ENCODE peak calls at places on chromosome 3, in four cellular contexts. D, R, L and Y are unnamed samples.
A peak's percentile ranks its signal among the peaks of the same experiment; 100 is the strongest.

GRCh38 chr3:65348596-65348995 is 660.8 kb upstream of the ADAMTS9 start:
- DNase-seq in D (no peak), L (no peak), R (no peak), Y (no peak)

GRCh38 chr3:111278961-111279360 is 207.3 kb downstream of the NECTIN3 start:
- DNase-seq in D (no peak), L (no peak), R (no peak), Y (no peak)

GRCh38 chr3:46059432-46059831 is 32.1 kb upstream of the XCR1 start:
- DNase-seq in L (peak; percentile 23), D (no peak), R (no peak), Y (no peak)

GRCh38 chr3:130548356-130548755 is 31.4 kb downstream of the COL6A6 start:
- DNase-seq in L (no peak), D (no peak), R (no peak), Y (no peak)

GRCh38 chr3:58151637-58152036 is 59.1 kb downstream of the DNASE1L3 start:
- DNase-seq in R (no peak), L (no peak), D (peak; percentile 76), Y (no peak)

GRCh38 chr3:182111967-182112366 is 400.2 kb downstream of the SOX2 start:
- DNase-seq in L (no peak), R (no peak), D (no peak), Y (no peak)

GRCh38 chr3:5011555-5012256 is 32.5 kb downstream of the BHLHE40 start:
- DNase-seq in L (no peak), D (no peak), R (no peak), Y (no peak)

GRCh38 chr3:170978335-170978745 is 48.2 kb downstream of the SLC2A2 start:
- DNase-seq in D (no peak), L (no peak), R (no peak), Y (no peak)

GRCh38 chr3:145898487-145898886 is 262.5 kb downstream of the PLOD2 start:
- DNase-seq in R (no peak), L (no peak), D (no peak), Y (no peak)

GRCh38 chr3:8416965-8417364 is 84.7 kb upstream of the LMCD1 start:
- DNase-seq in D (no peak), L (peak; percentile 46), R (no peak), Y (no peak)

GRCh38 chr3:125146601-125147490 is 65.7 kb downstream of the SLC12A8 start:
- DNase-seq in L (no peak), R (no peak), D (no peak), Y (no peak)

GRCh38 chr3:46019707-46020106 is 7.6 kb downstream of the XCR1 start:
- DNase-seq in D (no peak), R (no peak), L (no peak), Y (peak; percentile 60)

GRCh38 chr3:64327039-64327804 is 102.0 kb upstream of the PRICKLE2 start:
- DNase-seq in D (peak; percentile 62), L (peak; percentile 54), R (peak; percentile 94), Y (peak; percentile 94)

GRCh38 chr3:38454179-38454883 is 641 bp downstream of the ACVR2B start:
- DNase-seq in L (no peak), R (no peak), D (peak; percentile 37), Y (no peak)

GRCh38 chr3:69292959-69293574 is 92.8 kb downstream of the FRMD4B start:
- DNase-seq in R (no peak), D (no peak), L (no peak), Y (no peak)

GRCh38 chr3:69288161-69288895 is 97.6 kb downstream of the FRMD4B start:
- DNase-seq in L (no peak), R (no peak), D (no peak), Y (no peak)

GRCh38 chr3:77038468-77038927 is 1.4 kb upstream of the ROBO2 start:
- DNase-seq in D (peak; percentile 38), R (peak; percentile 77), L (peak; percentile 55), Y (no peak)

GRCh38 chr3:175150812-175151411 is 291.8 kb downstream of the NAALADL2 start:
- DNase-seq in R (no peak), L (no peak), D (no peak), Y (no peak)

GRCh38 chr3:188559069-188559410 is 405.1 kb downstream of the LPP start:
- DNase-seq in D (no peak), R (no peak), L (no peak), Y (no peak)

GRCh38 chr3:138188013-138188352 is 882 bp downstream of the ARMC8 start:
- DNase-seq in D (no peak), R (no peak), L (no peak), Y (peak; percentile 92)

GRCh38 chr3:49378249-49378899 is 20.2 kb upstream of the GPX1 start:
- DNase-seq in R (peak; percentile 68), L (peak; percentile 76), D (peak; percentile 17), Y (no peak)

GRCh38 chr3:114659109-114660081 is 365.6 kb downstream of the TIGIT start:
- DNase-seq in D (no peak), R (no peak), L (peak; percentile 33), Y (no peak)

GRCh38 chr3:46442591-46443530 is 21.8 kb downstream of the LTF start:
- DNase-seq in L (no peak), R (peak; percentile 70), D (no peak), Y (no peak)

GRCh38 chr3:149145926-149146325 is 16.5 kb downstream of the HPS3 start:
- DNase-seq in R (no peak), L (no peak), D (no peak), Y (no peak)

GRCh38 chr3:42116466-42116865 is 25.3 kb downstream of the TRAK1 start:
- DNase-seq in L (no peak), R (no peak), D (no peak), Y (no peak)

GRCh38 chr3:4583441-4583840 is 90.3 kb downstream of the ITPR1 start:
- DNase-seq in L (no peak), D (no peak), R (no peak), Y (no peak)

GRCh38 chr3:147651107-147651506 is 241.9 kb downstream of the ZIC1 start:
- DNase-seq in D (no peak), R (no peak), L (no peak), Y (no peak)

GRCh38 chr3:171177553-171177952 is 151.0 kb upstream of the SLC2A2 start:
- DNase-seq in D (no peak), R (no peak), L (no peak), Y (no peak)

GRCh38 chr3:45426161-45426560 is 37.8 kb downstream of the LARS2 start:
- DNase-seq in D (no peak), R (no peak), L (peak; percentile 58), Y (no peak)

GRCh38 chr3:158106773-158107461 is 697 bp upstream of the SHOX2 start:
- DNase-seq in D (no peak), R (no peak), L (no peak), Y (no peak)

GRCh38 chr3:138068046-138068445 is 47.4 kb downstream of the DZIP1L start:
- DNase-seq in L (no peak), R (no peak), D (no peak), Y (no peak)

GRCh38 chr3:104521606-104522336 is 844.9 kb upstream of the ALCAM start:
- DNase-seq in D (no peak), L (no peak), R (no peak), Y (no peak)

GRCh38 chr3:132038198-132038825 is 3.5 kb upstream of the CPNE4 start:
- DNase-seq in D (no peak), R (no peak), L (no peak), Y (no peak)

GRCh38 chr3:78506038-78506437 is 1261.8 kb downstream of the ROBO1 start:
- DNase-seq in R (no peak), L (no peak), D (no peak), Y (no peak)

GRCh38 chr3:179750720-179751328 is 98.0 kb downstream of the USP13 start:
- DNase-seq in L (no peak), R (no peak), D (no peak), Y (no peak)

GRCh38 chr3:50503504-50503903 is at the start of gene CACNA2D2:
- DNase-seq in D (peak; percentile 70), L (peak; percentile 67), R (no peak), Y (no peak)
- H3K27me3 ChIP-seq in D (peaks cover 5% of the 10 kb centered on the region), L (no peaks in the 10 kb centered on the region), R (no peaks in the 10 kb centered on the region), Y (no peaks in the 10 kb centered on the region)

GRCh38 chr3:124092811-124093210 is 100.9 kb upstream of the ROPN1 start:
- DNase-seq in D (no peak), R (no peak), L (no peak), Y (no peak)

GRCh38 chr3:124088801-124089200 is 96.9 kb upstream of the ROPN1 start:
- DNase-seq in L (no peak), R (no peak), D (no peak), Y (no peak)

GRCh38 chr3:124097362-124098120 is 105.6 kb upstream of the ROPN1 start:
- DNase-seq in R (no peak), D (no peak), L (no peak), Y (no peak)

GRCh38 chr3:124094496-124094895 is 102.6 kb upstream of the ROPN1 start:
- DNase-seq in L (no peak), D (no peak), R (no peak), Y (no peak)
- H3K27me3 ChIP-seq in L (no peaks in the 10 kb centered on the region), D (no peaks in the 10 kb centered on the region), R (no peaks in the 10 kb centered on the region), Y (no peaks in the 10 kb centered on the region)

GRCh38 chr3:172651936-172652595 is 58.8 kb downstream of the NCEH1 start:
- DNase-seq in R (no peak), D (no peak), L (no peak), Y (peak; percentile 45)
- H3K27me3 ChIP-seq in R (no peaks in the 10 kb centered on the region), D (no peaks in the 10 kb centered on the region), L (no peaks in the 10 kb centered on the region), Y (no peaks in the 10 kb centered on the region)

DNA sequence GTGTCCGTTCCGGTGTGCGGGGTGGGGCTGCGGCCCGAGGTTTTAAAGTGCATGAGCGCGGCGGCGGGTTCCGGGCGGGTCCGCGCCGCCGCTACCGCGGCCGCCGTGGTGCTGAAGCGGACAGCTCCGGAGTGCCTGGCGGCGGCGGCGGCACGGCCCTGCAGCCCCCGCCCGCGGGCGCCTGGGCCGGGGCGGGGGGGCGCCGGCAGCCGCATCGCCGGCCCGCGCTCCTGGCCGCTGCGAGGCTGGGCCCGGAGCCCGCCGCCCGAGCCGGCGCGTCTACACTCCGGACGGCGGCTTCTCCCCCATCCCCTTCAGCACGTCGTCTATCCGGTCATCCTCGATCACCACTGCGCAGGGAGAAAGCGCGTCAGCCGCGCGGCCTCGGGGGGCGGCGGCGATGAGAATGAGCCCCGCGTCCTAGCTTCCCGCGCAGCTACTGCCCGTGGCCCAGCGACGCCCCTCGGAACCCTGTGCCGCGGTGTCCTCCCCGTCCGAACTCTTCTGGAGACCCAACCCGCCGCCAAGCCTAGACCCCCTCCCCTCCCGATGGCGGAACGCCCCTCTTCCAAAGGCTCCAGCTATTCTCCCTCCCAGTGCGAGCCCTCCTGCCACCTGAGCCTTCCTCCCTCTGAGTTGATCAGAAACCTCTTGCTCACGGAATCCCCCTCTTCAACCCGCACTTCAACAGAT is 1.3 kb downstream of the CAMK2N2 start:
- DNase-seq in L (no peak), R (no peak), D (peak; percentile 36), Y (no peak)
- H3K27me3 ChIP-seq in L (no peaks in the 10 kb centered on the region), R (peaks cover 23% of the 10 kb centered on the region), D (peaks cover 59% of the 10 kb centered on the region), Y (peaks cover 39% of the 10 kb centered on the region)

GRCh38 chr3:139677341-139678155 is at the start of gene NMNAT3:
- DNase-seq in R (peak; percentile 83), L (peak; percentile 87), D (peak; percentile 87), Y (peak; percentile 94)
- H3K27me3 ChIP-seq in R (no peaks in the 10 kb centered on the region), L (no peaks in the 10 kb centered on the region), D (no peaks in the 10 kb centered on the region), Y (no peaks in the 10 kb centered on the region)